ENCODE peak calls at places on chromosome 10, in nine cellular contexts. One of them, this sample, is unnamed.

GRCh38 chr10:126946746-126947145 is 41.5 kb downstream of the DOCK1 start:
- DNase-seq in T1000: no peak
- DNase-seq in right lobe of liver: no peak
- DNase-seq in stimulated activated CD4-positive, alpha-beta T cell treated with anti-CD3 and anti-CD28 coated beads, Interleukin-2, amount 100 ng/mL, for 48 hours: no peak
- DNase-seq in GM03348: no peak
- DNase-seq in uterus: no peak
- DNase-seq in K562: no peak
- DNase-seq in EH: no peak
- DNase-seq in OCI-LY7: no peak
- DNase-seq in this sample: no peak

GRCh38 chr10:114239117-114239993 is at the start of gene VWA2:
- DNase-seq in T1000: no peak
- DNase-seq in right lobe of liver: peak; percentile 52
- DNase-seq in stimulated activated CD4-positive, alpha-beta T cell treated with anti-CD3 and anti-CD28 coated beads, Interleukin-2, amount 100 ng/mL, for 48 hours: peak; percentile 23
- DNase-seq in GM03348: no peak
- DNase-seq in uterus: no peak
- DNase-seq in K562: no peak
- DNase-seq in EH: no peak
- DNase-seq in OCI-LY7: peak; percentile 23
- DNase-seq in this sample: peak; percentile 48

GRCh38 chr10:51389415-51390342 is 309.7 kb downstream of the CSTF2T start:
- DNase-seq in T1000: peak; percentile 27
- DNase-seq in right lobe of liver: peak; percentile 47
- DNase-seq in stimulated activated CD4-positive, alpha-beta T cell treated with anti-CD3 and anti-CD28 coated beads, Interleukin-2, amount 100 ng/mL, for 48 hours: peak; percentile 43
- DNase-seq in GM03348: peak; percentile 84
- DNase-seq in uterus: peak; percentile 32
- DNase-seq in K562: peak; percentile 55
- DNase-seq in EH: peak; percentile 100
- DNase-seq in OCI-LY7: peak; percentile 51
- DNase-seq in this sample: peak; percentile 26

GRCh38 chr10:510415-510881 is 179.0 kb downstream of the DIP2C start:
- DNase-seq in T1000: no peak
- DNase-seq in right lobe of liver: no peak
- DNase-seq in stimulated activated CD4-positive, alpha-beta T cell treated with anti-CD3 and anti-CD28 coated beads, Interleukin-2, amount 100 ng/mL, for 48 hours: no peak
- DNase-seq in GM03348: no peak
- DNase-seq in uterus: no peak
- DNase-seq in K562: no peak
- DNase-seq in EH: no peak
- DNase-seq in OCI-LY7: peak; percentile 84
- DNase-seq in this sample: no peak

GRCh38 chr10:121168513-121169216 is 317.5 kb downstream of the WDR11 start:
- DNase-seq in T1000: no peak
- DNase-seq in right lobe of liver: peak; percentile 53
- DNase-seq in stimulated activated CD4-positive, alpha-beta T cell treated with anti-CD3 and anti-CD28 coated beads, Interleukin-2, amount 100 ng/mL, for 48 hours: no peak
- DNase-seq in GM03348: no peak
- DNase-seq in uterus: no peak
- DNase-seq in K562: peak; percentile 2
- DNase-seq in EH: no peak
- DNase-seq in OCI-LY7: no peak
- DNase-seq in this sample: no peak

GRCh38 chr10:32000937-32001336 is 55.3 kb downstream of the KIF5B start:
- DNase-seq in T1000: no peak
- DNase-seq in right lobe of liver: no peak
- DNase-seq in stimulated activated CD4-positive, alpha-beta T cell treated with anti-CD3 and anti-CD28 coated beads, Interleukin-2, amount 100 ng/mL, for 48 hours: no peak
- DNase-seq in GM03348: peak; percentile 62
- DNase-seq in uterus: no peak
- DNase-seq in K562: no peak
- DNase-seq in EH: peak; percentile 81
- DNase-seq in OCI-LY7: no peak
- DNase-seq in this sample: no peak

GRCh38 chr10:78997635-78998618 is 70.8 kb upstream of the ZMIZ1 start:
- DNase-seq in T1000: no peak
- DNase-seq in right lobe of liver: peak; percentile 78
- DNase-seq in stimulated activated CD4-positive, alpha-beta T cell treated with anti-CD3 and anti-CD28 coated beads, Interleukin-2, amount 100 ng/mL, for 48 hours: no peak
- DNase-seq in GM03348: peak; percentile 23
- DNase-seq in uterus: no peak
- DNase-seq in K562: no peak
- DNase-seq in EH: no peak
- DNase-seq in OCI-LY7: no peak
- DNase-seq in this sample: no peak

GRCh38 chr10:68192113-68192512 is 39.8 kb downstream of the ATOH7 start:
- DNase-seq in T1000: no peak
- DNase-seq in right lobe of liver: no peak
- DNase-seq in stimulated activated CD4-positive, alpha-beta T cell treated with anti-CD3 and anti-CD28 coated beads, Interleukin-2, amount 100 ng/mL, for 48 hours: no peak
- DNase-seq in GM03348: no peak
- DNase-seq in uterus: no peak
- DNase-seq in K562: no peak
- DNase-seq in EH: peak; percentile 23
- DNase-seq in OCI-LY7: no peak
- DNase-seq in this sample: no peak

GRCh38 chr10:77782328-77783061 is 144.1 kb downstream of the DLG5 start:
- DNase-seq in T1000: no peak
- DNase-seq in right lobe of liver: no peak
- DNase-seq in stimulated activated CD4-positive, alpha-beta T cell treated with anti-CD3 and anti-CD28 coated beads, Interleukin-2, amount 100 ng/mL, for 48 hours: no peak
- DNase-seq in GM03348: no peak
- DNase-seq in uterus: no peak
- DNase-seq in K562: no peak
- DNase-seq in EH: no peak
- DNase-seq in OCI-LY7: no peak
- DNase-seq in this sample: no peak

GRCh38 chr10:79162861-79163662 is 94.3 kb downstream of the ZMIZ1 start:
- DNase-seq in T1000: peak; percentile 81
- DNase-seq in right lobe of liver: no peak
- DNase-seq in stimulated activated CD4-positive, alpha-beta T cell treated with anti-CD3 and anti-CD28 coated beads, Interleukin-2, amount 100 ng/mL, for 48 hours: no peak
- DNase-seq in GM03348: no peak
- DNase-seq in uterus: no peak
- DNase-seq in K562: no peak
- DNase-seq in EH: peak; percentile 83
- DNase-seq in OCI-LY7: no peak
- DNase-seq in this sample: no peak

GRCh38 chr10:14385591-14386201 is 55.0 kb upstream of the FRMD4A start:
- DNase-seq in T1000: no peak
- DNase-seq in right lobe of liver: no peak
- DNase-seq in stimulated activated CD4-positive, alpha-beta T cell treated with anti-CD3 and anti-CD28 coated beads, Interleukin-2, amount 100 ng/mL, for 48 hours: no peak
- DNase-seq in GM03348: no peak
- DNase-seq in uterus: no peak
- DNase-seq in K562: no peak
- DNase-seq in EH: no peak
- DNase-seq in OCI-LY7: no peak
- DNase-seq in this sample: no peak

GRCh38 chr10:59907537-59907917 is 1.2 kb upstream of the CCDC6 start:
- DNase-seq in T1000: no peak
- DNase-seq in right lobe of liver: no peak
- DNase-seq in stimulated activated CD4-positive, alpha-beta T cell treated with anti-CD3 and anti-CD28 coated beads, Interleukin-2, amount 100 ng/mL, for 48 hours: no peak
- DNase-seq in GM03348: no peak
- DNase-seq in uterus: no peak
- DNase-seq in K562: peak; percentile 19
- DNase-seq in EH: no peak
- DNase-seq in OCI-LY7: no peak
- DNase-seq in this sample: no peak

GRCh38 chr10:34864156-34865075 is 49.3 kb upstream of the PARD3 start:
- DNase-seq in T1000: no peak
- DNase-seq in right lobe of liver: no peak
- DNase-seq in stimulated activated CD4-positive, alpha-beta T cell treated with anti-CD3 and anti-CD28 coated beads, Interleukin-2, amount 100 ng/mL, for 48 hours: no peak
- DNase-seq in GM03348: no peak
- DNase-seq in uterus: no peak
- DNase-seq in K562: no peak
- DNase-seq in EH: no peak
- DNase-seq in OCI-LY7: no peak
- DNase-seq in this sample: no peak

GRCh38 chr10:86346794-86347665 is 19.6 kb downstream of the GRID1 start:
- DNase-seq in T1000: peak; percentile 12
- DNase-seq in right lobe of liver: no peak
- DNase-seq in stimulated activated CD4-positive, alpha-beta T cell treated with anti-CD3 and anti-CD28 coated beads, Interleukin-2, amount 100 ng/mL, for 48 hours: no peak
- DNase-seq in GM03348: no peak
- DNase-seq in uterus: no peak
- DNase-seq in K562: no peak
- DNase-seq in EH: no peak
- DNase-seq in OCI-LY7: no peak
- DNase-seq in this sample: no peak

GRCh38 chr10:13560597-13560996 is 26.2 kb upstream of the PRPF18 start:
- DNase-seq in T1000: peak; percentile 30
- DNase-seq in right lobe of liver: no peak
- DNase-seq in stimulated activated CD4-positive, alpha-beta T cell treated with anti-CD3 and anti-CD28 coated beads, Interleukin-2, amount 100 ng/mL, for 48 hours: no peak
- DNase-seq in GM03348: no peak
- DNase-seq in uterus: no peak
- DNase-seq in K562: no peak
- DNase-seq in EH: peak; percentile 87
- DNase-seq in OCI-LY7: no peak
- DNase-seq in this sample: no peak

GRCh38 chr10:6919077-6919476 is 339.0 kb upstream of the PRKCQ start:
- DNase-seq in T1000: no peak
- DNase-seq in right lobe of liver: no peak
- DNase-seq in stimulated activated CD4-positive, alpha-beta T cell treated with anti-CD3 and anti-CD28 coated beads, Interleukin-2, amount 100 ng/mL, for 48 hours: no peak
- DNase-seq in GM03348: no peak
- DNase-seq in uterus: no peak
- DNase-seq in K562: no peak
- DNase-seq in EH: no peak
- DNase-seq in OCI-LY7: no peak
- DNase-seq in this sample: no peak

GRCh38 chr10:118944959-118945622 is 84.4 kb upstream of the NANOS1 start:
- DNase-seq in T1000: no peak
- DNase-seq in right lobe of liver: no peak
- DNase-seq in stimulated activated CD4-positive, alpha-beta T cell treated with anti-CD3 and anti-CD28 coated beads, Interleukin-2, amount 100 ng/mL, for 48 hours: no peak
- DNase-seq in GM03348: no peak
- DNase-seq in uterus: no peak
- DNase-seq in K562: no peak
- DNase-seq in EH: no peak
- DNase-seq in OCI-LY7: no peak
- DNase-seq in this sample: no peak

This sample was measured in GM12891.